ENCODE peak calls at places on chromosomes 1 and 21, in four cellular contexts. Y is OCI-LY7, D is IMR-90, G is tibial nerve. V is an unnamed sample.

GRCh38 chr21:46441961-46442498 is 16.7 kb upstream of the DIP2A start:
- DNase-seq in G (no peak), D (no peak), Y (no peak), V (no peak)

GRCh38 chr1:183926978-183927377 is 110.5 kb downstream of the COLGALT2 start:
- DNase-seq in D (peak), G (no peak), Y (no peak), V (no peak)

GRCh38 chr1:65146908-65147423 is 1.0 kb upstream of the AK4 start:
- DNase-seq in Y (no peak), D (no peak), G (no peak), V (no peak)

GRCh38 chr1:4847731-4848130 is 193.3 kb downstream of the AJAP1 start:
- DNase-seq in Y (no peak), D (no peak), G (no peak), V (no peak)

GRCh38 chr1:202176949-202177927 is 16.4 kb upstream of the LGR6 start:
- DNase-seq in G (no peak), Y (no peak), D (no peak), V (no peak)

GRCh38 chr1:107750364-107750959 is 214.5 kb downstream of the VAV3 start:
- DNase-seq in G (peak), D (peak), Y (peak), V (peak)

GRCh38 chr1:37442139-37442538 is 32.2 kb upstream of the ZC3H12A start:
- DNase-seq in D (no peak), G (no peak), Y (no peak), V (no peak)

GRCh38 chr1:178581351-178581951 is 68.5 kb downstream of the TEX35 start:
- DNase-seq in G (no peak), D (no peak), Y (peak), V (no peak)

GRCh38 chr1:167161242-167161641 is 59.4 kb upstream of the POU2F1 start:
- DNase-seq in Y (no peak), D (no peak), G (no peak), V (no peak)

GRCh38 chr1:58109646-58110200 is 436.8 kb downstream of the OMA1 start:
- DNase-seq in G (no peak), D (no peak), Y (no peak), V (no peak)

GRCh38 chr21:37593740-37594471 is 227.3 kb downstream of the DYRK1A start:
- DNase-seq in Y (no peak), G (no peak), D (no peak), V (no peak)

GRCh38 chr1:226994357-226995063 is 54.4 kb downstream of the COQ8A start:
- DNase-seq in G (no peak), D (no peak), Y (no peak), V (no peak)

GRCh38 chr1:94479682-94480081 is 61.5 kb downstream of the ABCD3 start:
- DNase-seq in Y (no peak), G (no peak), D (no peak), V (no peak)

GRCh38 chr1:67724928-67725560 is 40.0 kb downstream of the GADD45A start:
- DNase-seq in G (no peak), Y (no peak), D (peak), V (no peak)

GRCh38 chr1:83055391-83056170 is 943.4 kb downstream of the TTLL7 start:
- DNase-seq in Y (no peak), D (no peak), G (no peak), V (no peak)

GRCh38 chr1:229431270-229432115 is 2.4 kb downstream of the ACTA1 start:
- DNase-seq in D (no peak), G (no peak), Y (no peak), V (no peak)

GRCh38 chr1:118304722-118305344 is 119.8 kb upstream of the SPAG17 start:
- DNase-seq in D (no peak), Y (no peak), G (no peak), V (no peak)

GRCh38 chr1:905071-905749 is 18.5 kb upstream of the SAMD11 start:
- DNase-seq in Y (peak), D (no peak), G (peak), V (no peak)

GRCh38 chr1:233738396-233738795 is 124.5 kb downstream of the KCNK1 start:
- DNase-seq in Y (no peak), D (no peak), G (no peak), V (no peak)

GRCh38 chr1:7616953-7617352 is 154.1 kb upstream of the VAMP3 start:
- DNase-seq in G (no peak), D (no peak), Y (no peak), V (no peak)

GRCh38 chr1:209409786-209410185 is 173.7 kb upstream of the CAMK1G start:
- DNase-seq in D (peak), G (no peak), Y (no peak), V (no peak)

GRCh38 chr1:226863446-226863845 is 7.0 kb upstream of the PSEN2 start:
- DNase-seq in G (peak), Y (no peak), D (peak), V (no peak)

DNA sequence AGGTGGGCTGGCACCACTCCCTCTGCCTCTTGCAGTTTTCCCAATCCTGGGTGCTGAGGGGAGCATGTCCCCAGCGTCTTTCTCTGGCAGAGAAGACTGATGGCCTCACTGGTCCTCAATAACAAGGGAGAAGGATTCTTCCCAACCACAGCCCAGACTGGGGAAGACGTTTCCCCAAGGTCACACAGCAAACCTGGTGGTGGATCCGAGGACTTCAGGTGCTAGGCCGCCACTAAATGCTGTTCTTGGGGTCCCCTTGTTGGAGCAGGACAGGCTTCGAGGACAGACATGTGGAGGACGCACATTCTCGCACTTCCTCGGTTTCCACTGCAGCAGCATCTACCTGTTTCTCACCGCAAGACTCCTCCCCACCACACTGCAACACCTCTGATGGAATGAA is 30.9 kb upstream of the PAX7 start:
- DNase-seq in D (no peak), Y (no peak), G (no peak), V (no peak)
- H3K27ac ChIP-seq in D (no peak), Y (no peak), G (no peak), V (no peak)

GRCh38 chr1:1927751-1928150 is 8.7 kb upstream of the TMEM52 start:
- DNase-seq in G (no peak), D (no peak), Y (no peak), V (no peak)

GRCh38 chr1:1925437-1926345 is 6.6 kb upstream of the TMEM52 start:
- DNase-seq in Y (no peak), G (no peak), D (no peak), V (no peak)

GRCh38 chr1:1926346-1926811 is 7.3 kb upstream of the TMEM52 start:
- DNase-seq in Y (no peak), D (no peak), G (no peak), V (no peak)

GRCh38 chr1:1928231-1929101 is 9.4 kb upstream of the TMEM52 start:
- DNase-seq in Y (no peak), D (no peak), G (no peak), V (no peak)

GRCh38 chr1:1926886-1927660 is 8.0 kb upstream of the TMEM52 start:
- DNase-seq in D (no peak), Y (no peak), G (no peak), V (no peak)
- H3K27ac ChIP-seq in D (no peak), Y (no peak), G (no peak), V (no peak)

GRCh38 chr1:220655509-220655908 is 34.7 kb upstream of the C1orf115 start:
- DNase-seq in G (no peak), Y (no peak), D (no peak), V (no peak)
- H3K27ac ChIP-seq in G (no peak), Y (no peak), D (no peak), V (no peak)

DNA sequence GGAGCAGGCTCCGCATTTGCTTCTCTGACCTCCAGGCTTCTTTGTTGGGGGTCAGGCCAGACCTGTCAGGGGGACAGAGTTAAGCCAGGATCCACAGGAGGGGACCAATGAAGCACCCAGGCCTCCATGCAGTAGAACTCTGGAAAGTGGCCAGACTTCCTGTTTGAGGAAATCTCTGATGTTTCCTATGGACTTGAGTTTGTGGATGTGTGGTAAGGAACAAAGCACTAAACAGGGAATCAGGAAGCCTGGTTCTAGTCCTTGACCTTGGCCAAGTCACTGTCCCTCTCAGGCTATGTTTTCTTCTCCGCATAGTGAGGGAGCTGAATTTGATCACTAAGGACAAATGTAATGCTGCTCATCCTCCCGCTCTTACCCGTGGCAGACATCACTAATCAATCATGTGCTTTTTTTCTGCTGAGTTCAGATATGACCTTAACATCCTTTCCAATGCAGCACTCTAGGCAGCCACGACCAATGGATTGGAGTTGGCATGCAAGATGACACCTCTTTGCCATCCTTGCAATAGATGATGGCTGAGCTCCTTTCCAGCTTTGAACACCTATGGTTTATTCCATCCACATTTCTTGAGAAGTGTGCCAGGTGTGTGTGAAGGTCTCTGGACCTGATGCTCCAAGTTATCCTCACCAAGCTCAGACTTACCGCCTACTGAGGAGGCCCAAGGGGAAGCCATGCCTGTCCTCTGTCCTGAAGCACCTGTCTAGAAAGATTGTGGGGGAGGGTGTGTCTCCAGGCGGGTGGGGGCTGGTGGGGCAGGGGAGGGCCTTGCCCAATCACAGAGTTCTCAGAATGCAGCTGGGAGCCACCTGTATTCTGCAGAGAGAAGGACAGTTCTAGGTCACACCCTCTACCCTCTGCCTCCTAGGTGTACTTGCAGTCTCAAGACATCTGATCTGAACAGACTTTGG is 9.9 kb downstream of the SH2D2A start:
- DNase-seq in G (no peak), D (no peak), Y (no peak), V (no peak)
- H3K27ac ChIP-seq in G (no peak), D (no peak), Y (no peak), V (no peak)

GRCh38 chr1:42385283-42385682 is 4.7 kb downstream of the RIMKLA start:
- DNase-seq in Y (no peak), G (no peak), D (peak), V (no peak)

GRCh38 chr1:42380617-42381423 is at the start of gene RIMKLA:
- DNase-seq in D (peak), G (no peak), Y (no peak), V (no peak)

GRCh38 chr1:42381424-42381673 is 757 bp downstream of the RIMKLA start:
- DNase-seq in D (no peak), Y (no peak), G (no peak), V (no peak)

DNA sequence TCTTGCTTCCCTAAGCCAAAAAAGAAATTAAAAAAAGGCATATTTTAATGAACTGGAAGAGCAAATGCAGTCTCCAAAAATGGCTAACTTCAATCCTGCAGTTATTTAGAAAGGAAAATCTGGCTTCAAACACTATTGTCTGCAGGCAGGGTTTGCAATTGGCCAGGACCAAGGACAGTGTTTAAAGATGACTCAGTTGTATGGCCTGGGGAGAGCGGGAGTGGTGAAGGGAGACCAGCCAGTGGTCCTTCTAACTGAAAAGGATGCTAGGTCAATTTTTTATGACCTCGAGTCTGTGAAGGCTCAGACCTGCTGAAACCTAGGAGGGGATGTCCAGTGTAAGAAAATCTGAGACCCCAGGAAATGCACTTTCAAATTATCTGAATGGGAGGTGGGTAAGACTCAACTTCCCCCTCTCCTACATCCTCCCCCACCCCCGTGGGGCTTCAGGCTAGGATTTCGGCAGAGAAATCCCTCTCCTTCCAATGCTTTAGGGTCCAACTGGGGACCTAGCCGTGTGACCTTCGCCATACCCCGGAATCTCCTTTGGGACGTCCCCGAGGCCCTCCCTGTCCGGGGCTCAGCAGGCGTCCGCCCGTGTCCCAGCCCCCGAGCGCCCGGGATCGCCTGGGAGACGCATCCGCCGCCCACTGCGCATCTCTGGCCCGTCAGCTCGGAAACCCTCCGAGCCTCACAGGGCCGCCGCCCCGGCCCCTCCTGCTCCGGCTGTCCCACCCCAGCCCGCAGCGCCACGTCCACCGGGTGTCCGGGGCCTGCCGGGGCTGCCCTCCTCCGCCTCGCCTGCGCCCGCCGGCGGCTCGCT is 587 bp upstream of the RIMKLA start:
- DNase-seq in G (no peak), Y (no peak), D (peak), V (no peak)
- H3K27ac ChIP-seq in G (no peak), Y (no peak), D (no peak), V (peak)

DNA sequence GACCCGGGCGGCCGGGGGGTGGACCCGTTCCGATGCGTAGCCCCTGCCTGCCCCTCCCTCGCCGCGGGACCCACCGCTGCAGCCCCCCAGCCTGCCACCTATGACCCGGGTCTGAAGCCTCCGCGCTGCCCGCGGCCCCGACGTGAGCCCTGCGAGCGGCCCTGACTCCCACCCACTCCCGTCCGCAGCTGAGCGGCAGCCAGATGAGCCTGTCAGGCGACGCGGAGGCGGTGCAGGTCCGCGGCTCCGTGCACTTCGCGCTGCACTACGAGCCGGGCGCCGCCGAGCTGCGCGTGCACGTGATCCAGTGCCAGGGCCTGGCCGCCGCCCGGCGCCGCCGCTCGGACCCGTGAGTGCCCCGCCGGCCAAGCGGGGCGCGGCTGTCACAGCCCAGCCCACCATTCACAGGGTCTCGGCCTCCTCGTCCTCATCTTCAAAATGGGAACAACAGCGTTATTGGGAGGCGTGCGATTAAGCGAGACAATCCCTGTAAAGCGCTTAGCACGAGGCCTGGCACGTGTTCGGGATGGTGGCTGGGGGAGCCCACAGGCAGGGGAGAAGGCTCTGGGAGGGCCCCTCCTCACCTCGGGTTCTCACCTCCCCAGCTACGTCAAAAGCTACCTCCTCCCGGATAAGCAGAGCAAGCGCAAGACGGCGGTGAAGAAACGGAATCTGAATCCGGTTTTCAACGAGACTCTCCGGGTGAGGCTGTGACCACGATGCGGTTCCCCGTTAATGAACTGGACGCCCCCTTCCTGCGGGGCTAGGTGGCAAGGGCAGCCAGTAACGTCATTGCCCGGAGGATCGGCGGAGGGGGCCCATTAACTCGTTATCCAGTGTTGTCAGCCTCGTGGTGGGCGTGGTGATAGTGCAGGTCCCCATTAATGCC is 8.2 kb downstream of the SYTL1 start:
- DNase-seq in G (no peak), D (peak), Y (no peak), V (no peak)
- H3K27ac ChIP-seq in G (no peak), D (no peak), Y (no peak), V (no peak)